ENCODE peak calls at places on chromosomes 6 and 20, in seven cellular contexts. U, K, B, R, Y, I and T are unnamed samples.

GRCh38 chr6:16273266-16273665 is 34.9 kb downstream of the GMPR start:
- DNase-seq in U (no peak), K (no peak), B (no peak), R (peak; percentile 32), Y (no peak), I (peak; percentile 11), T (no peak)

GRCh38 chr20:32609371-32609773 is 24.2 kb upstream of the NOL4L start:
- DNase-seq in U (no peak), K (no peak), B (no peak), R (no peak), Y (no peak), I (no peak), T (no peak)

GRCh38 chr20:3751664-3752385 is 15.7 kb downstream of the ADISSP start:
- DNase-seq in U (peak; percentile 67), K (peak; percentile 74), B (peak; percentile 67), R (peak; percentile 18), Y (peak; percentile 95), I (no peak), T (no peak)

GRCh38 chr6:151765444-151765886 is 42.0 kb upstream of the ESR1 start:
- DNase-seq in U (peak; percentile 60), K (peak; percentile 70), B (peak; percentile 41), R (peak; percentile 85), Y (no peak), I (peak; percentile 88), T (no peak)

GRCh38 chr20:257419-257818 is at the start of gene DEFB132:
- DNase-seq in U (no peak), K (no peak), B (no peak), R (no peak), Y (no peak), I (no peak), T (no peak)

GRCh38 chr20:15296422-15296821 is 959.0 kb upstream of the FLRT3 start:
- DNase-seq in U (no peak), K (no peak), B (no peak), R (no peak), Y (no peak), I (peak; percentile 78), T (no peak)

GRCh38 chr20:18377896-18378481 is 88.8 kb downstream of the DZANK1 start:
- DNase-seq in U (no peak), K (no peak), B (no peak), R (no peak), Y (no peak), I (no peak), T (no peak)

GRCh38 chr6:163941471-163941980 is 527.0 kb downstream of the QKI start:
- DNase-seq in U (no peak), K (peak; percentile 67), B (peak; percentile 69), R (no peak), Y (no peak), I (no peak), T (no peak)

GRCh38 chr6:148074735-148075134 is 267.9 kb upstream of the SASH1 start:
- DNase-seq in U (no peak), K (no peak), B (no peak), R (no peak), Y (no peak), I (no peak), T (no peak)

GRCh38 chr20:7516631-7517051 is 423.6 kb downstream of the HAO1 start:
- DNase-seq in U (no peak), K (no peak), B (no peak), R (no peak), Y (no peak), I (no peak), T (no peak)

GRCh38 chr20:1857403-1857941 is 37.7 kb upstream of the SIRPA start:
- DNase-seq in U (no peak), K (no peak), B (no peak), R (no peak), Y (no peak), I (no peak), T (no peak)

GRCh38 chr6:90103056-90103793 is 193.4 kb downstream of the BACH2 start:
- DNase-seq in U (no peak), K (no peak), B (no peak), R (peak; percentile 53), Y (no peak), I (peak; percentile 8), T (no peak)

GRCh38 chr20:60049601-60050000 is 91.4 kb downstream of the CDH26 start:
- DNase-seq in U (no peak), K (no peak), B (no peak), R (peak; percentile 3), Y (no peak), I (peak; percentile 36), T (no peak)

GRCh38 chr6:122790740-122791679 is 2.0 kb downstream of the SMPDL3A start:
- DNase-seq in U (peak; percentile 40), K (no peak), B (no peak), R (no peak), Y (no peak), I (no peak), T (no peak)

GRCh38 chr20:30985386-30985785 is 272.1 kb upstream of the DEFB115 start:
- DNase-seq in U (no peak), K (no peak), B (no peak), R (no peak), Y (peak; percentile 24), I (no peak), T (no peak)

GRCh38 chr20:40506567-40506966 is 182.5 kb downstream of the MAFB start:
- DNase-seq in U (peak; percentile 64), K (peak; percentile 78), B (peak; percentile 77), R (peak; percentile 97), Y (no peak), I (peak; percentile 32), T (peak; percentile 7)

GRCh38 chr6:17472653-17473183 is 79.3 kb downstream of the CAP2 start:
- DNase-seq in U (no peak), K (no peak), B (no peak), R (no peak), Y (no peak), I (peak; percentile 53), T (no peak)

GRCh38 chr20:44748005-44748370 is 2.3 kb downstream of the KCNK15 start:
- DNase-seq in U (no peak), K (no peak), B (no peak), R (no peak), Y (no peak), I (peak; percentile 14), T (no peak)

GRCh38 chr20:44747166-44748004 is 1.7 kb downstream of the KCNK15 start:
- DNase-seq in U (peak; percentile 84), K (peak; percentile 71), B (peak; percentile 66), R (peak; percentile 50), Y (peak; percentile 89), I (peak; percentile 97), T (peak; percentile 48)

GRCh38 chr20:44746367-44747165 is 901 bp downstream of the KCNK15 start:
- DNase-seq in U (no peak), K (no peak), B (no peak), R (no peak), Y (no peak), I (no peak), T (no peak)

GRCh38 chr20:44752099-44752931 is 6.7 kb downstream of the KCNK15 start:
- DNase-seq in U (no peak), K (no peak), B (no peak), R (no peak), Y (no peak), I (no peak), T (no peak)

GRCh38 chr20:44750081-44750805 is 4.6 kb downstream of the KCNK15 start:
- DNase-seq in U (no peak), K (no peak), B (no peak), R (no peak), Y (peak; percentile 61), I (no peak), T (no peak)
- TF ChIP-seq CTCF in U (no peak), K (peak; percentile 42), B (peak; percentile 29), R (no peak), Y (peak; percentile 66), I (peak; percentile 25), T (no peak)

GRCh38 chr6:31396422-31397152 is 6.8 kb upstream of the MICA start:
- DNase-seq in U (peak; percentile 96), K (peak; percentile 86), B (peak; percentile 72), R (peak; percentile 34), Y (peak; percentile 72), I (peak; percentile 93), T (peak; percentile 82)

GRCh38 chr6:31393932-31394331 is 9.5 kb upstream of the MICA start:
- DNase-seq in U (no peak), K (no peak), B (no peak), R (no peak), Y (no peak), I (no peak), T (no peak)

GRCh38 chr6:31397901-31398300 is 5.5 kb upstream of the MICA start:
- DNase-seq in U (no peak), K (no peak), B (no peak), R (no peak), Y (no peak), I (no peak), T (no peak)

GRCh38 chr6:31394381-31394780 is 9.0 kb upstream of the MICA start:
- DNase-seq in U (peak; percentile 65), K (no peak), B (no peak), R (no peak), Y (no peak), I (no peak), T (no peak)

GRCh38 chr6:31395832-31396231 is 7.6 kb upstream of the MICA start:
- DNase-seq in U (no peak), K (no peak), B (no peak), R (no peak), Y (no peak), I (no peak), T (no peak)
- H3K27ac ChIP-seq in U (no peak overlapping the region), K (no peak overlapping the region), B (no peak overlapping the region), R (no peak overlapping the region), Y (no peak overlapping the region), I (no peak overlapping the region), T (no peak overlapping the region)

GRCh38 chr6:25132934-25133333 is 146.2 kb upstream of the CARMIL1 start:
- DNase-seq in U (no peak), K (no peak), B (no peak), R (no peak), Y (no peak), I (no peak), T (no peak)
- H3K9me3 ChIP-seq in U (no peaks in the 10 kb centered on the region), K (no peaks in the 10 kb centered on the region), B (no peaks in the 10 kb centered on the region), R (no peaks in the 10 kb centered on the region), Y (peaks cover 7% of the 10 kb centered on the region), I (peaks cover 28% of the 10 kb centered on the region), T (peaks cover 9% of the 10 kb centered on the region)

DNA sequence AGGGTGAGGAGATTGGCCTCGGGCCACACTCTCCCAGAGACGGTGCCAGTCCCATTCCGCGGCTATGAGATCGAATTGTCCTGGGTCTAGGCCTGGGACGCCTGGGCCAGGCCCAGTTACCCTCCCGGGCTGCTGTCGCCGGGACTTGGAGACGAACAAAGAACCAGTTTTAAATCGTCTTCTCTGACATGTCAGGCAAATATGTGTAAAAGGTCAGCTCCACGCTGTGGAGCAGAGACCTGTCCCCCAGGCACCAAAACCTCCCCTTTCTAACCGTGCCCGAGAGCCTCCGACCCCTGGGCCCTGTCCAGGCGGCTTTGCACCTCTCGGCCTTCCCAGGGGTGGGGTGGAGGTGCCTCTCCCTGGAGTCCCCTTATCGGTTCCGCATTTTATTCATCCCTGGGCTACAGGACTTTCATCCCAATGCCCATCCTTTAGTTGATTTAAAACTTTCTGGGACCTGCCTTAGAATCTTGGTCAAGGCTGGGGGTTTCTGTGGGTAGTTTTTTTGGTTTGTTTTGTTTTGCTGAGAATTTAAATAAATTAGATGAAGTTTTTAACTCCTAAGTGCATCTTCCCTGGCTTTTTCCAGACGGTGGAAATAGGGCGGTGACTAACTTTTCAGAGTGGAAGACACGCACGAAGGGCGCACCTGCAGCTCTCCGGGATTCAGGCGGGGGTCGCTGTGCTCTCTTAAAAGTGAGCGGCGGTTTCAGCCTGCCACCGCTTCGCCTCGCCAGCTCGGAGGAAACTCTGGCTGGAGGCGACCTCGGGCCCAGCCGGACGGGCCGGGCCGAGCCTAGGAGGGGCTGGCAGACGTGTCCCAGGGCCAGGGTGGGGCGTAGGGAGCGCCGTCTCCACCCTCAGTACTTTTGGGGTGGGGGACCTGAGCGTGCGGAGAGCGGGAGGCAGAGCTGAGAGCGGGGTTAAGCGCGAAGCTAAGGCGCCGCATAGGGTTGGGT is 6.0 kb upstream of the TFAP2A start:
- DNase-seq in U (no peak), K (no peak), B (no peak), R (no peak), Y (peak; percentile 80), I (no peak), T (no peak)
- TF ChIP-seq CTCF in U (no peak), K (no peak), B (no peak), R (no peak), Y (peak; percentile 72), I (no peak), T (no peak)